ENCODE peak calls at places on chromosome 18, in five cellular contexts. S is K562, G is GM12878, U is GM23338, A is HCT116. Q is an unnamed sample.

GRCh38 chr18:48303883-48304282 is 105.3 kb downstream of the ZBTB7C start:
- DNase-seq in A (no peak), U (no peak), G (no peak), S (no peak), Q (no peak)

GRCh38 chr18:58772161-58772560 is 92.5 kb upstream of the ZNF532 start:
- DNase-seq in A (no peak), U (no peak), S (no peak), G (no peak), Q (no peak)

GRCh38 chr18:5894613-5895299 is 566 bp downstream of the TMEM200C start:
- DNase-seq in U (peak; percentile 60), A (no peak), S (no peak), G (no peak), Q (peak; percentile 73)

GRCh38 chr18:48312066-48312465 is 97.1 kb downstream of the ZBTB7C start:
- DNase-seq in A (no peak), G (no peak), S (no peak), U (no peak), Q (no peak)

GRCh38 chr18:10519999-10520935 is 5.6 kb upstream of the NAPG start:
- DNase-seq in G (peak; percentile 53), U (peak; percentile 89), S (peak; percentile 89), A (peak; percentile 73), Q (peak; percentile 73)

GRCh38 chr18:11981633-11982366 is 493 bp downstream of the IMPA2 start:
- DNase-seq in U (peak; percentile 73), G (no peak), A (no peak), S (peak; percentile 41), Q (no peak)

GRCh38 chr18:12271376-12272235 is 17.4 kb downstream of the CIDEA start:
- DNase-seq in G (peak; percentile 13), U (peak; percentile 91), A (peak; percentile 49), S (peak; percentile 89), Q (peak; percentile 90)

GRCh38 chr18:57898506-57899124 is 95.5 kb upstream of the ATP8B1 start:
- DNase-seq in A (no peak), U (no peak), G (no peak), S (no peak), Q (no peak)

GRCh38 chr18:26549103-26549485 is 741 bp upstream of the KCTD1 start:
- DNase-seq in U (peak; percentile 63), G (no peak), A (no peak), S (no peak), Q (peak; percentile 69)

GRCh38 chr18:8242306-8242705 is 366.9 kb upstream of the RAB12 start:
- DNase-seq in A (no peak), S (no peak), U (no peak), G (no peak), Q (no peak)

GRCh38 chr18:59910967-59911366 is 11.2 kb downstream of the PMAIP1 start:
- DNase-seq in S (no peak), G (no peak), U (no peak), A (no peak), Q (no peak)

GRCh38 chr18:1092228-1092627 is 187.6 kb downstream of the ADCYAP1 start:
- DNase-seq in S (peak; percentile 43), G (no peak), A (no peak), U (peak; percentile 75), Q (no peak)

GRCh38 chr18:51255694-51256093 is 58.2 kb upstream of the MEX3C start:
- DNase-seq in U (no peak), G (no peak), A (no peak), S (no peak), Q (no peak)

GRCh38 chr18:31447530-31448191 is at the start of gene DSG3:
- DNase-seq in U (peak; percentile 32), S (peak; percentile 19), A (no peak), G (no peak), Q (no peak)

GRCh38 chr18:36688020-36688965 is 140.5 kb downstream of the TPGS2 start:
- DNase-seq in G (peak; percentile 9), S (peak; percentile 74), A (peak; percentile 52), U (peak; percentile 75), Q (peak; percentile 70)

GRCh38 chr18:58004317-58004716 is 39.7 kb upstream of the NEDD4L start:
- DNase-seq in S (no peak), U (no peak), A (peak; percentile 60), G (no peak), Q (no peak)

GRCh38 chr18:75482880-75483279 is 55.4 kb upstream of the SMIM21 start:
- DNase-seq in S (no peak), G (no peak), U (no peak), A (no peak), Q (no peak)

GRCh38 chr18:35409921-35410320 is 32.8 kb upstream of the ZNF396 start:
- DNase-seq in U (no peak), S (peak; percentile 52), G (no peak), A (no peak), Q (no peak)

GRCh38 chr18:57813245-57813644 is 10.1 kb upstream of the ATP8B1 start:
- DNase-seq in A (peak; percentile 31), G (no peak), U (no peak), S (no peak), Q (no peak)

GRCh38 chr18:46392576-46392975 is 264.4 kb downstream of the LOXHD1 start:
- DNase-seq in G (no peak), A (no peak), U (no peak), S (no peak), Q (no peak)

GRCh38 chr18:59846814-59847490 is 52.8 kb upstream of the PMAIP1 start:
- DNase-seq in G (peak; percentile 83), S (no peak), U (peak; percentile 34), A (no peak), Q (no peak)

GRCh38 chr18:49813071-49813320 is 337 bp downstream of the ACAA2 start:
- DNase-seq in A (no peak), S (peak; percentile 48), G (no peak), U (peak; percentile 60), Q (no peak)

GRCh38 chr18:10160251-10160650 is 246.4 kb downstream of the VAPA start:
- DNase-seq in U (no peak), S (no peak), A (no peak), G (no peak), Q (no peak)

GRCh38 chr18:27860701-27861107 is 316.2 kb downstream of the CDH2 start:
- DNase-seq in A (no peak), G (peak; percentile 9), S (no peak), U (no peak), Q (no peak)

GRCh38 chr18:5286525-5286924 is 9.0 kb downstream of the ZBTB14 start:
- DNase-seq in G (no peak), A (no peak), S (no peak), U (no peak), Q (no peak)

GRCh38 chr18:28802546-28802945 is 625.6 kb upstream of the CDH2 start:
- DNase-seq in U (no peak), G (no peak), S (no peak), A (no peak), Q (no peak)

GRCh38 chr18:64876833-64877232 is 727.9 kb upstream of the LINC00305 start:
- DNase-seq in S (no peak), A (no peak), G (no peak), U (no peak), Q (no peak)
- H2AFZ ChIP-seq in S (no peak overlapping the region), A (no peak overlapping the region), G (no peak overlapping the region), U (no peak overlapping the region), Q (no peak overlapping the region)

GRCh38 chr18:45197526-45197970 is 417.7 kb upstream of the SLC14A2 start:
- DNase-seq in S (no peak), A (no peak), U (peak; percentile 2), G (peak; percentile 88), Q (no peak)
- TF ChIP-seq REST in S (no peak), A (no peak), U (no peak), G (no peak), Q (no peak)

GRCh38 chr18:80181642-80182461 is 65.5 kb downstream of the PARD6G start:
- DNase-seq in U (no peak), S (no peak), G (no peak), A (no peak), Q (no peak)
- H2AFZ ChIP-seq in U (no peak overlapping the region), S (no peak overlapping the region), G (no peak overlapping the region), A (no peak overlapping the region), Q (no peak overlapping the region)

GRCh38 chr18:23827681-23828080 is 138.4 kb downstream of the LAMA3 start:
- DNase-seq in G (no peak), U (no peak), A (no peak), S (no peak), Q (no peak)
- TF ChIP-seq REST in G (no peak), U (no peak), A (no peak), S (no peak), Q (no peak)

GRCh38 chr18:3283908-3284307 is 22.0 kb downstream of the MYL12B start:
- DNase-seq in S (no peak), U (no peak), A (no peak), G (no peak), Q (peak; percentile 83)
- H2AFZ ChIP-seq in S (no peak overlapping the region), U (peak overlapping the region; percentile 44), A (no peak overlapping the region), G (no peak overlapping the region), Q (peak overlapping the region; percentile 18)

DNA sequence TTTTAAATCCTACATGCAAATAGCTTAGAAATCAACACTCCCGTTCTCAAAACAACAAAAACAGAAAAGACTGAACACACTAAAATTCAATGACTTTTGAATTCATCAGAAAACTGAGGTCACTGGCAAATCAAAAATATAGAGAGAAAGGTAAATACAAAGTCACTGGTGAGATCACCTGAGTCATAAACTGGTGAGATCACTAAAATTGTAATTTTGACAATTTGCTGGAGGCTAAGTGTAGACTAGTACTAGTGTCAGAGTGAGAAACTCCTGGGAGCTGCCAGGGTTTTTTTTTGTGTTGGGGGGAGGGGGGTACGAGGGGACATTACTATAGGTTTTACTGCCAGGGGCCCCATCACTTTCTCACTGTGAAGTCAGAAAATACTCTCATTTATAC is 1876.0 kb upstream of the CELF4 start:
- DNase-seq in G (no peak), U (no peak), A (no peak), S (no peak), Q (no peak)
- TF ChIP-seq REST in G (no peak), U (no peak), A (no peak), S (no peak), Q (no peak)

GRCh38 chr18:44520981-44521672 is 159.6 kb upstream of the SETBP1 start:
- DNase-seq in S (no peak), G (no peak), A (no peak), U (no peak), Q (no peak)
- H2AFZ ChIP-seq in S (no peak overlapping the region), G (no peak overlapping the region), A (no peak overlapping the region), U (peak overlapping the region; percentile 13), Q (no peak overlapping the region)

GRCh38 chr18:3401669-3402620 is 48.0 kb upstream of the TGIF1 start:
- DNase-seq in U (no peak), G (peak; percentile 34), A (no peak), S (no peak), Q (no peak)

GRCh38 chr18:3405713-3406112 is 44.3 kb upstream of the TGIF1 start:
- DNase-seq in S (no peak), A (no peak), U (no peak), G (no peak), Q (no peak)

GRCh38 chr18:3397786-3398185 is 52.2 kb upstream of the TGIF1 start:
- DNase-seq in U (no peak), A (no peak), G (no peak), S (no peak), Q (no peak)

GRCh38 chr18:3400567-3401296 is 49.2 kb upstream of the TGIF1 start:
- DNase-seq in S (no peak), U (no peak), A (no peak), G (no peak), Q (no peak)

GRCh38 chr18:3402962-3403585 is 46.9 kb upstream of the TGIF1 start:
- DNase-seq in G (no peak), A (no peak), U (no peak), S (peak; percentile 40), Q (peak; percentile 28)
- TF ChIP-seq REST in G (no peak), A (no peak), U (no peak), S (no peak), Q (no peak)

Q was measured in SK-N-SH.